ENCODE peak calls at places on chromosomes 2 and 18, in four cellular contexts. K is neural progenitor cell, Q is neuronal stem cell, P is astrocyte. Z is an unnamed sample.

GRCh38 chr2:172229125-172229524 is 126.4 kb upstream of the DLX2 start:
- DNase-seq in Q (no peak), K (no peak), P (no peak), Z (no peak)

GRCh38 chr18:8696749-8697211 is 8.6 kb upstream of the MTCL1 start:
- DNase-seq in Q (peak; percentile 50), P (no peak), K (peak; percentile 68), Z (peak; percentile 48)

GRCh38 chr2:23760746-23761145 is 166.2 kb downstream of the ATAD2B start:
- DNase-seq in P (peak; percentile 39), K (no peak), Q (no peak), Z (no peak)

GRCh38 chr2:67782443-67782842 is 280.4 kb downstream of the C1D start:
- DNase-seq in K (no peak), P (peak; percentile 40), Q (no peak), Z (no peak)

GRCh38 chr2:97816411-97816810 is 103.0 kb downstream of the ZAP70 start:
- DNase-seq in P (no peak), Q (no peak), K (no peak), Z (no peak)

GRCh38 chr2:48113767-48114166 is 207.5 kb upstream of the FBXO11 start:
- DNase-seq in P (no peak), Q (no peak), K (no peak), Z (no peak)

GRCh38 chr2:135072125-135072997 is 20.3 kb downstream of the RAB3GAP1 start:
- DNase-seq in K (peak; percentile 9), P (no peak), Q (peak; percentile 18), Z (peak; percentile 11)

GRCh38 chr2:32807662-32808061 is 139.1 kb upstream of the LTBP1 start:
- DNase-seq in P (no peak), K (no peak), Q (no peak), Z (no peak)

GRCh38 chr2:69644506-69644979 is 1.0 kb upstream of the AAK1 start:
- DNase-seq in Q (no peak), K (no peak), P (no peak), Z (peak; percentile 14)

GRCh38 chr2:49044680-49045079 is 109.6 kb downstream of the FSHR start:
- DNase-seq in K (peak; percentile 75), P (no peak), Q (peak; percentile 32), Z (no peak)

GRCh38 chr18:56431551-56431950 is 206.8 kb downstream of the TXNL1 start:
- DNase-seq in Q (no peak), P (peak; percentile 48), K (no peak), Z (peak; percentile 89)

GRCh38 chr2:127039387-127040031 is 67.4 kb downstream of the BIN1 start:
- DNase-seq in P (no peak), Q (no peak), K (no peak), Z (no peak)

GRCh38 chr2:168203762-168204693 is 43.4 kb downstream of the STK39 start:
- DNase-seq in K (peak; percentile 13), Q (no peak), P (no peak), Z (no peak)

GRCh38 chr2:229348135-229348534 is 77.0 kb upstream of the PID1 start:
- DNase-seq in Q (no peak), K (no peak), P (peak; percentile 24), Z (no peak)

GRCh38 chr18:79309572-79310278 is 86.0 kb upstream of the NFATC1 start:
- DNase-seq in Q (no peak), P (peak; percentile 2), K (no peak), Z (no peak)

GRCh38 chr18:51491678-51492372 is 294.3 kb upstream of the MEX3C start:
- DNase-seq in Q (no peak), K (peak; percentile 8), P (no peak), Z (no peak)

GRCh38 chr2:28155627-28156026 is 237.0 kb upstream of the FOSL2 start:
- DNase-seq in K (peak; percentile 58), Q (no peak), P (no peak), Z (no peak)

GRCh38 chr2:74887445-74887951 is 53.6 kb downstream of the HK2 start:
- DNase-seq in K (no peak), Q (no peak), P (peak; percentile 20), Z (peak; percentile 93)

GRCh38 chr18:58241877-58242276 is 197.9 kb downstream of the NEDD4L start:
- DNase-seq in K (no peak), P (peak; percentile 93), Q (no peak), Z (peak; percentile 61)

GRCh38 chr2:156405586-156405985 is 30.6 kb upstream of the GPD2 start:
- DNase-seq in Q (no peak), K (no peak), P (no peak), Z (peak; percentile 6)

GRCh38 chr2:70461981-70462876 is 91.4 kb downstream of the TGFA start:
- DNase-seq in K (no peak), Q (no peak), P (no peak), Z (no peak)

GRCh38 chr2:69196327-69197117 is 183.5 kb downstream of the ANTXR1 start:
- DNase-seq in K (no peak), Q (no peak), P (peak; percentile 88), Z (peak; percentile 42)

GRCh38 chr2:68469935-68470334 is 2.5 kb downstream of the APLF start:
- DNase-seq in P (no peak), Q (no peak), K (no peak), Z (no peak)

GRCh38 chr2:74333175-74333574 is 10.0 kb downstream of the SLC4A5 start:
- DNase-seq in K (peak; percentile 60), P (no peak), Q (no peak), Z (peak; percentile 38)

GRCh38 chr2:174971868-174972781 is 33.1 kb downstream of the CHN1 start:
- DNase-seq in K (no peak), P (peak; percentile 89), Q (no peak), Z (peak; percentile 84)

DNA sequence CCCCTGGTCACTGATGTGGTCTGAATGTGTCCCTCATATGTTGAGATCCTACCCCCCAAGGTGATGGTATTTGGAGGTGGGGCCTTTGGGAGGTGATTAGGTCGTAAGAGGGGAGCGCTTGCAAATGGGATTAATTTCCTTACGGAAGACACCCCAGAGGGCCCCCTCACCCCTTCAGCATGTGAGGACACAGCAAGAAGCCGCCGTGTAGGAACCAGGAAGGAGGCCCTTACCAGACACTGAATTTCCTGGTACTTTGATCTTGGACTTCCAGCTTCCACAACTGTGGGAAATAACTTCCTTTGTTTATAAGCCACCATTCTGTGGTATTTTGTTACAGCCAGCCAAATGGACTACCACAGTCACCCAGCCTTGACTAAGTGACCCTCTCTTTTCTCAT is 35.9 kb downstream of the NCK2 start:
- DNase-seq in Q (no peak), P (no peak), K (no peak), Z (no peak)
- H3K4me1 ChIP-seq in Q (peaks cover 5% of the 10 kb centered on the region), P (no peaks in the 10 kb centered on the region), K (peaks cover 4% of the 10 kb centered on the region), Z (peaks cover 5% of the 10 kb centered on the region)

DNA sequence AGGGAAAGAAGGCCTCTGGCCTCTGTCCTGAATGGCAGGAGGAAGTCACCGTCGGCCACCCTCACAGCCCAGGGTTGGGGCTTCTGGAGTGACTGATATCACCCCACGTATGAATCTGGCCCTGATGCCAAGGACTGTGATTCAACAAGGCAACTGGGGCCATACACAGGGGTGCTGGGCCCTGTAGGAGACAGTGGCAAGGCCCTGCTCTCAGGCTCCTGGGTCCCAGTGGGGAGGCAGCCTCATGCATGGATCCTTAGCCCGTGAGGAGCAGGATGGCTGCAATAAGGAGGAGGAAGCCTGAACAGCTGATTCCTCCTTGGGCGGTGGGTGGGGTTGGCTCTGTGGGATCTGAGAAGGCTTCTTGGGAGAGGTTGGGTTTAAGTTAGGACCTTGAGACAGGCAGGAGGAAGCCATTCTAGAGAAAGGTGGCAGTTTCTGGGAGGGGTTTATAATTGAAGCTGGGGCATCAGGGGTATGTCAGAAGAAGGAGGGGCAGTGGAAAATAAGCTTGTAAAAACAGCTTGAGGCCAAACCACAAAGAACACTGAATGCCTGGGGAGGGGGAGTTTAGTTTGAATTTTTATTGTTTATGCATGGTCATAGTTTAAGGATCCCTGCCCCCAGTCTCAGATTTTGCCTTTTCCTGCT is 42.8 kb upstream of the LAPTM4A start:
- DNase-seq in K (no peak), Q (no peak), P (no peak), Z (no peak)
- H2AFZ ChIP-seq in K (peak overlapping the region; percentile 3), Q (peak overlapping the region; percentile 66), P (peak overlapping the region; percentile 29), Z (peak overlapping the region; percentile 72)

GRCh38 chr2:86621290-86621943 is 2.2 kb downstream of the RNF103 start:
- DNase-seq in P (peak; percentile 14), K (no peak), Q (no peak), Z (peak; percentile 19)
- H3K4me3 ChIP-seq in P (peak overlapping the region; percentile 78), K (peak overlapping the region; percentile 91), Q (peak overlapping the region; percentile 91), Z (peak overlapping the region; percentile 74)

DNA sequence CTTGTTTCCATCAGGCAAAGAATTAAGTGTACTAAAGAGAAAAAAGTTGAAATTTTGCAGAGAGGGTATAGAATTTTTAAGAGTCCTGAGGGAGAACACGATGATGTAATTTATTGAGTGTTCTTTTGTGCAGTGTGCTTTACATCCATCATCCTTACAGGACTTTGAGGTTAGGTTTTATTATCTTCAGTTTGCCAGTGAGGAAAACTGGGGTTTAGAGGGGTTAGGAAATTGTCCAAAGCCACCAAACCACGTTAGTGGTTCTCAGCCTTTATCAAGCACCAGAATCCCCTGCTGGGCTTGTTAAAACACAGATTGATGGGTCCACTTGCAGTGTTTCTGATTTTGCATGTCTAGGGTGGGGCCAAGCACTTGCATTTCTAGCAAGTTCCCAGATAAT is 277.5 kb downstream of the KCNS3 start:
- DNase-seq in Q (no peak), K (no peak), P (peak; percentile 35), Z (no peak)
- H3K4me1 ChIP-seq in Q (no peaks in the 10 kb centered on the region), K (no peaks in the 10 kb centered on the region), P (no peaks in the 10 kb centered on the region), Z (no peaks in the 10 kb centered on the region)